ENCODE peak calls at places on chromosomes 2 and 18, in ten cellular contexts. One of them, this sample, is unnamed.

GRCh38 chr2:133516405-133517028 is 51.7 kb downstream of the NCKAP5 start:
- DNase-seq in Peyer's patch: no peak
- DNase-seq in coronary artery: no peak
- DNase-seq in ovary: no peak
- DNase-seq in AG08395: no peak
- DNase-seq in substantia nigra: no peak
- DNase-seq in DMS 273 treated with DMSO at 0.1 percent for 48 hours: no peak
- DNase-seq in KBM-7: no peak
- DNase-seq in EL: no peak
- DNase-seq in fibroblast of lung: no peak
- DNase-seq in this sample: no peak

GRCh38 chr18:75244336-75244735 is 33.7 kb downstream of the TSHZ1 start:
- DNase-seq in EL: peak; percentile 50
- DNase-seq in ovary: no peak
- DNase-seq in KBM-7: no peak
- DNase-seq in Peyer's patch: no peak
- DNase-seq in coronary artery: no peak
- DNase-seq in AG08395: no peak
- DNase-seq in DMS 273 treated with DMSO at 0.1 percent for 48 hours: no peak
- DNase-seq in fibroblast of lung: no peak
- DNase-seq in substantia nigra: no peak
- DNase-seq in this sample: no peak

GRCh38 chr2:55809875-55810620 is 113.5 kb downstream of the EFEMP1 start:
- DNase-seq in substantia nigra: no peak
- DNase-seq in fibroblast of lung: peak; percentile 68
- DNase-seq in Peyer's patch: no peak
- DNase-seq in AG08395: peak; percentile 14
- DNase-seq in KBM-7: no peak
- DNase-seq in DMS 273 treated with DMSO at 0.1 percent for 48 hours: no peak
- DNase-seq in ovary: no peak
- DNase-seq in coronary artery: no peak
- DNase-seq in EL: no peak
- DNase-seq in this sample: peak; percentile 95

GRCh38 chr2:203811491-203812221 is 55.9 kb upstream of the CTLA4 start:
- DNase-seq in Peyer's patch: peak; percentile 26
- DNase-seq in KBM-7: peak; percentile 6
- DNase-seq in fibroblast of lung: peak; percentile 80
- DNase-seq in substantia nigra: no peak
- DNase-seq in DMS 273 treated with DMSO at 0.1 percent for 48 hours: no peak
- DNase-seq in AG08395: peak; percentile 76
- DNase-seq in EL: peak; percentile 96
- DNase-seq in coronary artery: peak; percentile 81
- DNase-seq in ovary: no peak
- DNase-seq in this sample: peak; percentile 60

GRCh38 chr2:114631146-114631545 is 188.7 kb downstream of the DPP10 start:
- DNase-seq in AG08395: no peak
- DNase-seq in KBM-7: no peak
- DNase-seq in Peyer's patch: no peak
- DNase-seq in EL: no peak
- DNase-seq in substantia nigra: no peak
- DNase-seq in DMS 273 treated with DMSO at 0.1 percent for 48 hours: no peak
- DNase-seq in coronary artery: no peak
- DNase-seq in ovary: no peak
- DNase-seq in fibroblast of lung: no peak
- DNase-seq in this sample: no peak

GRCh38 chr2:49332415-49332814 is 178.1 kb upstream of the FSHR start:
- DNase-seq in AG08395: no peak
- DNase-seq in EL: no peak
- DNase-seq in ovary: no peak
- DNase-seq in fibroblast of lung: no peak
- DNase-seq in DMS 273 treated with DMSO at 0.1 percent for 48 hours: no peak
- DNase-seq in KBM-7: no peak
- DNase-seq in substantia nigra: no peak
- DNase-seq in coronary artery: no peak
- DNase-seq in Peyer's patch: no peak
- DNase-seq in this sample: no peak

GRCh38 chr2:171297951-171298350 is 135.8 kb downstream of the METTL8 start:
- DNase-seq in EL: peak; percentile 46
- DNase-seq in ovary: no peak
- DNase-seq in substantia nigra: no peak
- DNase-seq in AG08395: peak; percentile 54
- DNase-seq in coronary artery: no peak
- DNase-seq in KBM-7: no peak
- DNase-seq in fibroblast of lung: peak; percentile 8
- DNase-seq in DMS 273 treated with DMSO at 0.1 percent for 48 hours: no peak
- DNase-seq in Peyer's patch: no peak
- DNase-seq in this sample: peak; percentile 76

GRCh38 chr2:233068762-233069418 is 8.7 kb downstream of the INPP5D start:
- DNase-seq in EL: no peak
- DNase-seq in DMS 273 treated with DMSO at 0.1 percent for 48 hours: no peak
- DNase-seq in ovary: no peak
- DNase-seq in substantia nigra: no peak
- DNase-seq in KBM-7: no peak
- DNase-seq in coronary artery: peak; percentile 41
- DNase-seq in fibroblast of lung: no peak
- DNase-seq in AG08395: no peak
- DNase-seq in Peyer's patch: peak; percentile 69
- DNase-seq in this sample: no peak

GRCh38 chr2:207328944-207329386 is 163.2 kb upstream of the KLF7 start:
- DNase-seq in ovary: no peak
- DNase-seq in EL: no peak
- DNase-seq in coronary artery: no peak
- DNase-seq in Peyer's patch: no peak
- DNase-seq in AG08395: no peak
- DNase-seq in KBM-7: no peak
- DNase-seq in fibroblast of lung: no peak
- DNase-seq in DMS 273 treated with DMSO at 0.1 percent for 48 hours: no peak
- DNase-seq in substantia nigra: no peak
- DNase-seq in this sample: no peak

GRCh38 chr2:12432985-12433640 is 283.6 kb upstream of the TRIB2 start:
- DNase-seq in ovary: no peak
- DNase-seq in KBM-7: no peak
- DNase-seq in AG08395: no peak
- DNase-seq in substantia nigra: no peak
- DNase-seq in DMS 273 treated with DMSO at 0.1 percent for 48 hours: no peak
- DNase-seq in fibroblast of lung: peak; percentile 66
- DNase-seq in Peyer's patch: no peak
- DNase-seq in EL: peak; percentile 45
- DNase-seq in coronary artery: no peak
- DNase-seq in this sample: no peak